ENCODE peak calls at places on chromosomes 13 and 19, in six cellular contexts. One of them, this sample, is unnamed.

GRCh38 chr13:26656919-26657318 is 99.4 kb downstream of the WASF3 start:
- DNase-seq in mesendoderm: peak
- DNase-seq in H1: no peak
- DNase-seq in H9: no peak
- DNase-seq in neuronal stem cell: peak
- DNase-seq in mesenchymal stem cell: peak
- DNase-seq in this sample: peak

GRCh38 chr19:16860118-16860517 is 28.7 kb upstream of the F2RL3 start:
- DNase-seq in mesendoderm: no peak
- DNase-seq in H1: no peak
- DNase-seq in H9: no peak
- DNase-seq in neuronal stem cell: no peak
- DNase-seq in mesenchymal stem cell: no peak
- DNase-seq in this sample: no peak

GRCh38 chr13:40974460-40975407 is 44.4 kb downstream of the ELF1 start:
- DNase-seq in mesendoderm: peak
- DNase-seq in H1: no peak
- DNase-seq in H9: peak
- DNase-seq in neuronal stem cell: peak
- DNase-seq in mesenchymal stem cell: peak
- DNase-seq in this sample: peak

GRCh38 chr19:8585894-8586750 is 8.9 kb upstream of the MYO1F start:
- DNase-seq in mesendoderm: peak
- DNase-seq in H1: peak
- DNase-seq in H9: peak
- DNase-seq in neuronal stem cell: peak
- DNase-seq in mesenchymal stem cell: peak
- DNase-seq in this sample: no peak

GRCh38 chr13:107457686-107458085 is 757.6 kb downstream of the LIG4 start:
- DNase-seq in mesendoderm: peak
- DNase-seq in H1: no peak
- DNase-seq in H9: no peak
- DNase-seq in neuronal stem cell: no peak
- DNase-seq in mesenchymal stem cell: peak
- DNase-seq in this sample: no peak

GRCh38 chr13:94480672-94481145 is 1.2 kb upstream of the DCT start:
- DNase-seq in mesendoderm: no peak
- DNase-seq in H1: no peak
- DNase-seq in H9: no peak
- DNase-seq in neuronal stem cell: no peak
- DNase-seq in mesenchymal stem cell: peak
- DNase-seq in this sample: peak

GRCh38 chr19:6536138-6536671 is 5.4 kb downstream of the TNFSF9 start:
- DNase-seq in mesendoderm: peak
- DNase-seq in H1: peak
- DNase-seq in H9: peak
- DNase-seq in neuronal stem cell: no peak
- DNase-seq in mesenchymal stem cell: peak
- DNase-seq in this sample: no peak

GRCh38 chr19:50315773-50316448 is 13.3 kb downstream of the KCNC3 start:
- DNase-seq in mesendoderm: peak
- DNase-seq in H1: peak
- DNase-seq in H9: peak
- DNase-seq in neuronal stem cell: no peak
- DNase-seq in mesenchymal stem cell: no peak
- DNase-seq in this sample: no peak

GRCh38 chr19:15265849-15266248 is 33.6 kb upstream of the EPHX3 start:
- DNase-seq in mesendoderm: no peak
- DNase-seq in H1: no peak
- DNase-seq in H9: no peak
- DNase-seq in neuronal stem cell: no peak
- DNase-seq in mesenchymal stem cell: no peak
- DNase-seq in this sample: peak

GRCh38 chr13:103799028-103799427 is 732.8 kb upstream of the SLC10A2 start:
- DNase-seq in mesendoderm: no peak
- DNase-seq in H1: no peak
- DNase-seq in H9: no peak
- DNase-seq in neuronal stem cell: no peak
- DNase-seq in mesenchymal stem cell: no peak
- DNase-seq in this sample: no peak

GRCh38 chr13:110953833-110954532 is 39.1 kb upstream of the ANKRD10 start:
- DNase-seq in mesendoderm: no peak
- DNase-seq in H1: peak
- DNase-seq in H9: no peak
- DNase-seq in neuronal stem cell: no peak
- DNase-seq in mesenchymal stem cell: no peak
- DNase-seq in this sample: no peak
- H3K18ac ChIP-seq in mesendoderm: no peak
- H3K18ac ChIP-seq in H1: no peak
- H3K18ac ChIP-seq in H9: no peak
- H3K18ac ChIP-seq in neuronal stem cell: peak
- H3K18ac ChIP-seq in mesenchymal stem cell: peak
- H3K18ac ChIP-seq in this sample: peak

DNA sequence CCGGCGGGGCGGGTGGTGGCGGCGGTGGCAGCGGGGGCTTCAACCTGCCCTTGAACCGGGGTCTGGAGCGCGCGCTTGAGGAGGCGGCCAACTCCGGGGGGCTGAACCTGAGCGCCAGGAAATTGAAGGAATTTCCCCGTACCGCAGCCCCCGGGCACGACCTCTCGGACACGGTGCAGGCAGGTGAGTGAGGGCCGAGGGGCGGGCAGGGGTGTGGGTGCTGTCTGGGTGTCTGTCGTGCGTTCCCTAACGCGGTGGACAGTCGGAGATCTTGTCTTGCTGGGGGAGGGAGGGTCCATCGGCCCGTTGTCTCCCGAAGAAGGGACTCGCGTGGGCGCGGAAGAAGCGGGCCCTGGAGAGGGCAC is 533 bp downstream of the LRCH1 start:
- DNase-seq in mesendoderm: peak
- DNase-seq in H1: peak
- DNase-seq in H9: no peak
- DNase-seq in neuronal stem cell: no peak
- DNase-seq in mesenchymal stem cell: no peak
- DNase-seq in this sample: no peak
- H3K18ac ChIP-seq in mesendoderm: peak
- H3K18ac ChIP-seq in H1: no peak
- H3K18ac ChIP-seq in H9: peak
- H3K18ac ChIP-seq in neuronal stem cell: peak
- H3K18ac ChIP-seq in mesenchymal stem cell: peak
- H3K18ac ChIP-seq in this sample: peak

DNA sequence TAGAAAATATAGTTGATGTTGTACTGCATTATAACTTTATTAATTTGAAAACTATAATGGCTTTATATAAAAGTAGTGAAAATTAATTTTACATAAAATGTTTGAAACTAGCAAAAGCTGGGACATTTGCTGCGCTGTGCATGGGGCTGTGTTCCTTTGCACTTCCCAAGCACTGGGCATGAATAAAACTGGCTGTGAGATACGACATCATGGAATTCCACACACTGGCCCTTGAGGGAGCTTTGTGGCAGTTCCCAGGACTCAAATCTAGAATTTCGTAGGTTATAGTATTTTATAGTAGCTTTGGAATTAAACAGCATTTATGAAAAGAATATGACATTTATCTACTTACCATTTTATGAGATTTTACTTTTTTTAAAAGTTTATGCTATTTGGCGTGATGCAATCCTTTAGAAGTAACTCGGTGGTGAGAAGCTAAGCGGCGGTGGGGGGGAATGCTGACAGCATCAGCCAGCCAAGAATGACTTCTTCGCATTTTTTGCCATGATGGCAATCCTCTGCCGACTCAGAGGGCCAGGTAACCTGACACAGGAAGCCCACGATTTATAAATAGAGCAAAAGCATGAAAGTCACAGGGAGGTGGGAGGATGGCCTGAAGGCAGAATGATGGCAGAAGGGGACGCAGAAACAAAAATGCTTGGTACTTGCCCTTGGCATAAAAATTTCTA is 553.5 kb downstream of the MYO16 start:
- DNase-seq in mesendoderm: peak
- DNase-seq in H1: no peak
- DNase-seq in H9: peak
- DNase-seq in neuronal stem cell: no peak
- DNase-seq in mesenchymal stem cell: no peak
- DNase-seq in this sample: peak
- H3K18ac ChIP-seq in mesendoderm: no peak
- H3K18ac ChIP-seq in H1: no peak
- H3K18ac ChIP-seq in H9: no peak
- H3K18ac ChIP-seq in neuronal stem cell: no peak
- H3K18ac ChIP-seq in mesenchymal stem cell: no peak
- H3K18ac ChIP-seq in this sample: no peak

DNA sequence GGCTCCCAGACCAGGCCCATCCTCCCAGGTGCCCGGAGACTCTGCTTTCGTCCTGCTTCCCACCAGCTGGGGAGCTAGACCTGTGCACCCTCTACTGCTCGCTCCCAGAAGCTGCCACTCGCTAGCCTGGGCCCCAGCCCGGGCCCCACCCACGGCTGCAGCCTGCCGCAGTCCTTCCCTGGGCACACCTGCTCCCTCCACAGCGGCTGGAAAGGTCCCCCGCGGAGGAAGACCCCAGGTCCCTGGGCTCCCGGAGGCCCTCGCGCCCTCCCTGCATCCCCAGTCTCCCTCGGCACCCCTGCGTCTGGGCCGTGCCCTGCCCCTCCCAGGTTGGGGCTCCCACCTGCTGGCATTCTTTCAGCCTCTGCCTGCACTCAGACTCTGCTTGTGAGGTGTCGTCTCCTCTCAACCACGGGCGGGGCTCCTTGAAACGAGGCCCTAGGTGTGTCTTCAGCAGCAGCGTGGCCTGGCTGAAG is 27.8 kb downstream of the DOT1L start:
- DNase-seq in mesendoderm: no peak
- DNase-seq in H1: no peak
- DNase-seq in H9: no peak
- DNase-seq in neuronal stem cell: no peak
- DNase-seq in mesenchymal stem cell: no peak
- DNase-seq in this sample: no peak
- H3K18ac ChIP-seq in mesendoderm: no peak
- H3K18ac ChIP-seq in H1: no peak
- H3K18ac ChIP-seq in H9: no peak
- H3K18ac ChIP-seq in neuronal stem cell: no peak
- H3K18ac ChIP-seq in mesenchymal stem cell: no peak
- H3K18ac ChIP-seq in this sample: no peak

GRCh38 chr19:39411832-39412099 is 703 bp upstream of the PLEKHG2 start:
- DNase-seq in mesendoderm: peak
- DNase-seq in H1: peak
- DNase-seq in H9: peak
- DNase-seq in neuronal stem cell: peak
- DNase-seq in mesenchymal stem cell: no peak
- DNase-seq in this sample: peak

GRCh38 chr19:39409207-39409885 is 2.7 kb downstream of the ZFP36 start:
- DNase-seq in mesendoderm: peak
- DNase-seq in H1: peak
- DNase-seq in H9: peak
- DNase-seq in neuronal stem cell: no peak
- DNase-seq in mesenchymal stem cell: peak
- DNase-seq in this sample: peak

GRCh38 chr19:39409886-39410619 is 2.4 kb upstream of the PLEKHG2 start:
- DNase-seq in mesendoderm: peak
- DNase-seq in H1: peak
- DNase-seq in H9: no peak
- DNase-seq in neuronal stem cell: no peak
- DNase-seq in mesenchymal stem cell: peak
- DNase-seq in this sample: no peak

GRCh38 chr19:39411006-39411831 is 1.2 kb upstream of the PLEKHG2 start:
- DNase-seq in mesendoderm: peak
- DNase-seq in H1: peak
- DNase-seq in H9: no peak
- DNase-seq in neuronal stem cell: no peak
- DNase-seq in mesenchymal stem cell: peak
- DNase-seq in this sample: peak

GRCh38 chr19:39410620-39411005 is 1.9 kb upstream of the PLEKHG2 start:
- DNase-seq in mesendoderm: no peak
- DNase-seq in H1: peak
- DNase-seq in H9: no peak
- DNase-seq in neuronal stem cell: no peak
- DNase-seq in mesenchymal stem cell: no peak
- DNase-seq in this sample: no peak
- H3K18ac ChIP-seq in mesendoderm: peak
- H3K18ac ChIP-seq in H1: no peak
- H3K18ac ChIP-seq in H9: no peak
- H3K18ac ChIP-seq in neuronal stem cell: peak
- H3K18ac ChIP-seq in mesenchymal stem cell: peak
- H3K18ac ChIP-seq in this sample: peak

GRCh38 chr19:18426416-18426767 is 7.2 kb downstream of the SSBP4 start:
- DNase-seq in mesendoderm: no peak
- DNase-seq in H1: no peak
- DNase-seq in H9: no peak
- DNase-seq in neuronal stem cell: no peak
- DNase-seq in mesenchymal stem cell: no peak
- DNase-seq in this sample: no peak
- H3K18ac ChIP-seq in mesendoderm: no peak
- H3K18ac ChIP-seq in H1: no peak
- H3K18ac ChIP-seq in H9: no peak
- H3K18ac ChIP-seq in neuronal stem cell: peak
- H3K18ac ChIP-seq in mesenchymal stem cell: peak
- H3K18ac ChIP-seq in this sample: no peak

DNA sequence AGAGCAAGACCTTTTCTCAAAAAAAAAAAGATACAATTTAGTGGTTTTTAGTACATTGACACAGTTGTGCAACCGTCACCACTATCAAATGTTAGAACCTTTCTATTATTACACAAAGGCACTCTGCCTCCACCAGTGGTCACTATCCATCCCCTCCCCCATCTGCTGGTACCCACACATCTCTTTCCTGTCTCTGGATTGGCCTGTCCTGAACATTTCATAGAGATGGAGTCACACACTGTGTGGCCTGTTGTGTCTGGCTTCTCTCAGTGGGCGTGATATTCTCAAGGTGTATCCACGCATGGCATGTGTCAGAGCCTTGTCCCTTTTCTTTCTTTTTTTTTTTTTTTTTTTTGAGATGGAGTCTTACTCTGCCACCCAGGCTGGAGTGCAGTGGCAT is 11.2 kb downstream of the KDM4B start:
- DNase-seq in mesendoderm: no peak
- DNase-seq in H1: no peak
- DNase-seq in H9: no peak
- DNase-seq in neuronal stem cell: no peak
- DNase-seq in mesenchymal stem cell: no peak
- DNase-seq in this sample: no peak
- H3K18ac ChIP-seq in mesendoderm: no peak
- H3K18ac ChIP-seq in H1: no peak
- H3K18ac ChIP-seq in H9: no peak
- H3K18ac ChIP-seq in neuronal stem cell: no peak
- H3K18ac ChIP-seq in mesenchymal stem cell: no peak
- H3K18ac ChIP-seq in this sample: no peak

GRCh38 chr13:45714170-45714569 is 12.1 kb downstream of the CBY2 start:
- DNase-seq in mesendoderm: no peak
- DNase-seq in H1: no peak
- DNase-seq in H9: no peak
- DNase-seq in neuronal stem cell: no peak
- DNase-seq in mesenchymal stem cell: no peak
- DNase-seq in this sample: no peak
- H3K18ac ChIP-seq in mesendoderm: no peak
- H3K18ac ChIP-seq in H1: no peak
- H3K18ac ChIP-seq in H9: no peak
- H3K18ac ChIP-seq in neuronal stem cell: peak
- H3K18ac ChIP-seq in mesenchymal stem cell: no peak
- H3K18ac ChIP-seq in this sample: no peak

This sample was measured in IMR-90.